ENCODE peak calls at places on chromosomes 4 and X, in ten cellular contexts. J, Q, X, R, L, Z, O, C, N and H are unnamed samples.

GRCh38 chr4:90112715-90113114 is 14.5 kb upstream of the CCSER1 start:
- DNase-seq in J (no peak), Q (no peak), X (no peak), R (no peak), L (no peak), Z (no peak), O (peak; percentile 12), C (no peak), N (no peak), H (no peak)

GRCh38 chr4:56215901-56216300 is 171.4 kb downstream of the AASDH start:
- DNase-seq in J (no peak), Q (no peak), X (no peak), R (peak; percentile 66), L (no peak), Z (no peak), O (peak; percentile 70), C (no peak), N (no peak), H (no peak)

GRCh38 chr4:36042122-36042970 is 202.0 kb downstream of the ARAP2 start:
- DNase-seq in J (no peak), Q (no peak), X (no peak), R (no peak), L (no peak), Z (no peak), O (no peak), C (no peak), N (no peak), H (no peak)

GRCh38 chrX:39601193-39602085 is 496.3 kb downstream of the BCOR start:
- DNase-seq in J (no peak), Q (no peak), X (no peak), R (no peak), L (no peak), Z (no peak), O (no peak), C (no peak), N (no peak), H (no peak)

GRCh38 chrX:71251456-71251973 is 2.4 kb downstream of the ZMYM3 start:
- DNase-seq in J (no peak), Q (no peak), X (no peak), R (no peak), L (no peak), Z (no peak), O (no peak), C (no peak), N (no peak), H (peak; percentile 22)

GRCh38 chr4:119692001-119692400 is 63.4 kb upstream of the PDE5A start:
- DNase-seq in J (no peak), Q (peak; percentile 74), X (peak; percentile 2), R (peak; percentile 80), L (no peak), Z (peak; percentile 26), O (peak; percentile 57), C (no peak), N (no peak), H (peak; percentile 56)

GRCh38 chr4:142369141-142369540 is 477.0 kb downstream of the INPP4B start:
- DNase-seq in J (no peak), Q (no peak), X (no peak), R (no peak), L (no peak), Z (no peak), O (no peak), C (no peak), N (no peak), H (no peak)

GRCh38 chr4:7391637-7392437 is 42.9 kb downstream of the PSAPL1 start:
- DNase-seq in J (no peak), Q (peak; percentile 53), X (no peak), R (no peak), L (no peak), Z (peak; percentile 23), O (no peak), C (peak; percentile 56), N (peak; percentile 6), H (no peak)

GRCh38 chr4:184384056-184384809 is 90.1 kb downstream of the IRF2 start:
- DNase-seq in J (peak; percentile 55), Q (peak; percentile 69), X (no peak), R (peak; percentile 73), L (peak; percentile 51), Z (no peak), O (peak; percentile 93), C (peak; percentile 76), N (peak; percentile 42), H (peak; percentile 89)

GRCh38 chr4:94567811-94568210 is 116.1 kb downstream of the PDLIM5 start:
- DNase-seq in J (no peak), Q (no peak), X (no peak), R (no peak), L (no peak), Z (no peak), O (no peak), C (no peak), N (no peak), H (no peak)

GRCh38 chr4:126630171-126630570 is 1002.6 kb upstream of the INTU start:
- DNase-seq in J (no peak), Q (no peak), X (no peak), R (peak; percentile 36), L (no peak), Z (no peak), O (no peak), C (no peak), N (no peak), H (peak; percentile 61)

GRCh38 chr4:5477613-5478012 is 230.7 kb downstream of the EVC2 start:
- DNase-seq in J (no peak), Q (peak; percentile 30), X (no peak), R (no peak), L (no peak), Z (no peak), O (no peak), C (no peak), N (no peak), H (no peak)

GRCh38 chrX:78029663-78030062 is 60.2 kb upstream of the PGAM4 start:
- DNase-seq in J (no peak), Q (no peak), X (no peak), R (peak; percentile 52), L (no peak), Z (no peak), O (peak; percentile 14), C (no peak), N (peak; percentile 28), H (peak; percentile 64)

GRCh38 chrX:135383249-135383648 is 38.5 kb upstream of the SMIM10L2A start:
- DNase-seq in J (no peak), Q (no peak), X (no peak), R (no peak), L (peak; percentile 2), Z (no peak), O (no peak), C (no peak), N (no peak), H (no peak)

GRCh38 chr4:3471098-3471760 is 8.1 kb downstream of the DOK7 start:
- DNase-seq in J (no peak), Q (no peak), X (no peak), R (no peak), L (no peak), Z (no peak), O (no peak), C (peak; percentile 71), N (no peak), H (no peak)
- H3K4me3 ChIP-seq in J (no peak overlapping the region), Q (no peak overlapping the region), X (no peak overlapping the region), R (no peak overlapping the region), L (no peak overlapping the region), Z (no peak overlapping the region), O (no peak overlapping the region), C (no peak overlapping the region), N (no peak overlapping the region), H (no peak overlapping the region)

GRCh38 chrX:118742176-118742575 is 14.8 kb downstream of the IL13RA1 start:
- DNase-seq in J (no peak), Q (no peak), X (no peak), R (no peak), L (no peak), Z (no peak), O (no peak), C (no peak), N (no peak), H (no peak)

GRCh38 chrX:118736394-118737010 is 9.1 kb downstream of the IL13RA1 start:
- DNase-seq in J (no peak), Q (no peak), X (no peak), R (no peak), L (no peak), Z (no peak), O (no peak), C (no peak), N (no peak), H (no peak)

GRCh38 chrX:118745570-118745969 is 18.2 kb downstream of the IL13RA1 start:
- DNase-seq in J (no peak), Q (no peak), X (no peak), R (peak; percentile 30), L (no peak), Z (no peak), O (no peak), C (no peak), N (no peak), H (peak; percentile 58)

GRCh38 chrX:118739577-118739976 is 12.2 kb downstream of the IL13RA1 start:
- DNase-seq in J (no peak), Q (no peak), X (no peak), R (no peak), L (no peak), Z (no peak), O (no peak), C (no peak), N (no peak), H (no peak)

DNA sequence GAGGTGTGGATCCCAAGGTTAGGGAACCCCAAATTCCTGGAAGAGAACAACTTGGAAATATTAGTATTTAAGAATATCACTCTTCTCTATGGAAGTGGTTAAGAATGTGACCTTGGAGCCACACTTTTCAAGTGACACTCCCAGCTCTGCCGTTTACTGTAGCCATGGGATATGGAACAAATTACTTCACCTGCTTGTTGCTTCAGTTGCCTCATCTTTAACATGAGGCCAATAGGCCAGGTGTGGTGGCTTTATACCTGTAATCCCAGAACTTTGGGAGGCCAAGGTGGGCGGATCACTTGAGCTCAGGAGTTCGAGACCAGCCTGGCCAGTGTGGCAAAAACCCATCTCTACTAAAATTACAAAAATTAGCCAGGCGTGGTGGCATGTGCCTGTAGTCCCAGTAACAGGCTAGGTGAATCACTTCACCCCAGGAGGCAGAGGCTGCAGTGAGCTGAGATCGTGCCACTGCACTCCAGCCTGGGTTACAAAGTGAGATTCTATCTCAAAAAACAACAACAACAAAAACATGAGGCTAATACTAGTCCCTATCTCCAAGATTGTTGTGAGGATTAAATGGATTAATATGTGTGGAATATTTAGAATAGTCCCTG is 13.0 kb downstream of the IL13RA1 start:
- DNase-seq in J (no peak), Q (no peak), X (no peak), R (no peak), L (no peak), Z (no peak), O (no peak), C (no peak), N (no peak), H (no peak)
- H3K4me3 ChIP-seq in J (no peak overlapping the region), Q (no peak overlapping the region), X (no peak overlapping the region), R (no peak overlapping the region), L (no peak overlapping the region), Z (no peak overlapping the region), O (no peak overlapping the region), C (no peak overlapping the region), N (no peak overlapping the region), H (no peak overlapping the region)

GRCh38 chr4:110614981-110615365 is 7.9 kb downstream of the PITX2 start:
- DNase-seq in J (no peak), Q (no peak), X (no peak), R (no peak), L (no peak), Z (no peak), O (no peak), C (no peak), N (no peak), H (no peak)
- H3K4me3 ChIP-seq in J (no peak overlapping the region), Q (no peak overlapping the region), X (no peak overlapping the region), R (no peak overlapping the region), L (no peak overlapping the region), Z (no peak overlapping the region), O (no peak overlapping the region), C (no peak overlapping the region), N (no peak overlapping the region), H (no peak overlapping the region)

GRCh38 chrX:140092121-140092520 is 126.8 kb upstream of the CXorf66 start:
- DNase-seq in J (no peak), Q (no peak), X (no peak), R (no peak), L (no peak), Z (no peak), O (no peak), C (peak; percentile 54), N (no peak), H (no peak)
- H3K4me3 ChIP-seq in J (no peak overlapping the region), Q (peak overlapping the region; percentile 58), X (peak overlapping the region; percentile 67), R (no peak overlapping the region), L (no peak overlapping the region), Z (no peak overlapping the region), O (no peak overlapping the region), C (no peak overlapping the region), N (no peak overlapping the region), H (no peak overlapping the region)